ENCODE peak calls at places on chromosomes 6 and 20, in five cellular contexts. Z, G, P, O and V are unnamed samples. For H3K9me3, the result is how much of the 10 kb centered on the place peaks cover.

GRCh38 chr6:159842035-159842434 is 42.0 kb downstream of the PNLDC1 start:
- DNase-seq in O (no peak), Z (peak), P (no peak), G (no peak), V (no peak)

GRCh38 chr6:33935439-33936080 is 131.8 kb upstream of the MLN start:
- DNase-seq in Z (no peak), G (no peak), P (no peak), O (no peak), V (no peak)

GRCh38 chr6:79158856-79159516 is 75.5 kb downstream of the HMGN3 start:
- DNase-seq in O (no peak), P (no peak), Z (no peak), G (no peak), V (no peak)

GRCh38 chr20:3172933-3173581 is at the start of gene LZTS3:
- DNase-seq in Z (peak), G (peak), P (peak), O (peak), V (peak)

GRCh38 chr20:1909097-1909496 is 13.9 kb downstream of the SIRPA start:
- DNase-seq in G (no peak), Z (no peak), P (no peak), O (no peak), V (no peak)

GRCh38 chr20:57005146-57005933 is 261.1 kb downstream of the BMP7 start:
- DNase-seq in P (no peak), O (no peak), G (no peak), Z (no peak), V (no peak)

GRCh38 chr6:128560966-128561365 is 40.6 kb upstream of the PTPRK start:
- DNase-seq in Z (no peak), G (no peak), P (no peak), O (no peak), V (no peak)

GRCh38 chr6:17485946-17486345 is 92.6 kb downstream of the CAP2 start:
- DNase-seq in Z (no peak), P (no peak), G (no peak), O (no peak), V (no peak)

GRCh38 chr6:317068-317451 is 24.8 kb downstream of the DUSP22 start:
- DNase-seq in O (no peak), P (no peak), Z (no peak), G (no peak), V (peak)

GRCh38 chr6:132410840-132411239 is 9.6 kb upstream of the MOXD1 start:
- DNase-seq in P (no peak), O (no peak), Z (no peak), G (no peak), V (no peak)

GRCh38 chr20:38726849-38727601 is 2.7 kb downstream of the SLC32A1 start:
- DNase-seq in O (peak), P (no peak), Z (no peak), G (no peak), V (no peak)

GRCh38 chr6:32046450-32047083 is 8.4 kb downstream of the CYP21A2 start:
- DNase-seq in G (no peak), Z (no peak), P (peak), O (no peak), V (no peak)

GRCh38 chr6:33695451-33695855 is 16.0 kb downstream of the UQCC2 start:
- DNase-seq in Z (no peak), G (no peak), O (no peak), P (peak), V (no peak)

GRCh38 chr6:81023708-81024107 is 728.8 kb downstream of the TENT5A start:
- DNase-seq in G (no peak), Z (no peak), O (no peak), P (no peak), V (no peak)
- H3K9me3 ChIP-seq in G (under half), Z (under half), O (under half), P (under half), V (under half)

GRCh38 chr6:13743736-13744127 is 32.1 kb upstream of the RANBP9 start:
- DNase-seq in Z (no peak), G (no peak), P (no peak), O (no peak), V (no peak)
- H3K4me3 ChIP-seq in Z (no peak), G (no peak), P (no peak), O (no peak), V (no peak)

GRCh38 chr6:48123601-48124000 is 12.6 kb upstream of the PTCHD4 start:
- DNase-seq in G (no peak), P (no peak), O (no peak), Z (no peak), V (no peak)
- TF ChIP-seq CTCF in G (no peak), P (no peak), O (no peak), Z (no peak), V (no peak)

GRCh38 chr6:37967651-37968050 is 148.1 kb downstream of the ZFAND3 start:
- DNase-seq in G (no peak), P (no peak), O (no peak), Z (no peak), V (no peak)

GRCh38 chr6:37965964-37966676 is 146.6 kb downstream of the ZFAND3 start:
- DNase-seq in O (no peak), P (no peak), G (no peak), Z (no peak), V (no peak)

GRCh38 chr6:37971263-37971662 is 151.7 kb downstream of the ZFAND3 start:
- DNase-seq in Z (no peak), P (no peak), G (no peak), O (no peak), V (no peak)

GRCh38 chr6:37971711-37972410 is 152.3 kb downstream of the ZFAND3 start:
- DNase-seq in G (no peak), P (no peak), Z (no peak), O (no peak), V (no peak)

DNA sequence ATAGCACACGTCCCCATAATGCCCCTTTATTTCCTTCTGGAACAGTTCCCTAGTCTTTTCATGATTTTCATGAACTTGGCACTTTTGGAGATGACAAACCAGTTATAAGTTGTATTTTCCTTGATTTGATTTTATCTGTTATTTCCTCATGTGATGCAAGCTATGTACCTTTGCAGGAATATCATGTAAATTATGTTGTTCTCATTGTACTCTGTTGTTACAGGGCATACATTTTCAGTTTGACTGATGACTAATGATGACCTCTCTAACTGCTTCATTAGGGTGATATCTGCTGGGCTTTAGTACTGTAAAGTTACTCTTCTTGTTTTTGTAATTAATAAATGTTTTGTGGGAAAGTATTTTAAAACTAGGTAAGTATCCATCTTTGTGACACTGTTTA is 147.3 kb downstream of the ZFAND3 start:
- DNase-seq in O (no peak), Z (no peak), G (no peak), P (no peak), V (no peak)
- H3K9me3 ChIP-seq in O (under half), Z (under half), G (under half), P (under half), V (under half)

DNA sequence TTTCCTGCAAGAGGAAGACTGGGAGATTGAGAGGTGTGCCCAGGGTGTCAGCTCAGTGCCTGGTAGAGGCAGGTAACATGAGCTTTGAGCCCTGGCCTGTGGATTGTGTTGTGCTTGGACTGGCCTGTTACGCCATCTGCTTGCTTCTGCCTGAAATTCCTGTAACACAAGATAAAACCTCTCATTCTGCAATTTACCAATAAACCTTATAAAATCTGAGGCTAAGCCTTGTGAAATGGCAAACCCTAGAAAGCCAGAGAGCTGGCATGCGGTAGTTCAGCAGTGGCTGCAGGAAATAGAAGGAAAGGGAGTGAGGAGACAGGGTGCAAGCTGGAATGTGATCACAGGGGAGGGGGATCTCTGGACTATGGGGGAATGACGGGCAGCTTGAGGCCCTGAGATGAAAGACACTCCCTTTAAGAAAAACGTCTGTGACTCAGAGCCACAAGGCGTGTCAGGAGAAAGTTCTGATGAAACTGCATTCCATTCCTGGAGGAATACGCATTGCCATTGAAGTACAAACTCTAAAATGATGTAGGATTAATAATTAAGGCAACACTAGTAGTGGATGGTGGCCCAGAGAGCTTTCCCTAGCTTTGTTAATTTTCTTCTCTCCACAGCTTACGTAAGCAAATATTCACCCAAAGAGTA is 26.3 kb upstream of the TFAP2A start:
- DNase-seq in P (no peak), G (no peak), O (no peak), Z (peak), V (no peak)
- H3K4me3 ChIP-seq in P (no peak), G (no peak), O (no peak), Z (no peak), V (no peak)

GRCh38 chr20:62529916-62530642 is 54.3 kb upstream of the GATA5 start:
- DNase-seq in G (no peak), P (no peak), Z (no peak), O (no peak), V (no peak)
- TF ChIP-seq CTCF in G (no peak), P (no peak), Z (no peak), O (no peak), V (no peak)

GRCh38 chr6:168368063-168368835 is 48.7 kb upstream of the DACT2 start:
- DNase-seq in Z (no peak), O (no peak), P (peak), G (no peak), V (no peak)
- H3K9me3 ChIP-seq in Z (under half), O (under half), P (under half), G (under half), V (under half)

GRCh38 chr6:53752856-53753255 is 41.9 kb upstream of the LRRC1 start:
- DNase-seq in O (no peak), G (no peak), P (no peak), Z (no peak), V (no peak)
- H3K4me3 ChIP-seq in O (no peak), G (no peak), P (no peak), Z (no peak), V (no peak)

GRCh38 chr6:129853996-129854711 is 7.0 kb downstream of the TMEM244 start:
- DNase-seq in Z (no peak), O (no peak), G (no peak), P (no peak), V (no peak)
- TF ChIP-seq CTCF in Z (no peak), O (no peak), G (no peak), P (no peak), V (no peak)

GRCh38 chr20:60624066-60624465 is 628.0 kb upstream of the CDH4 start:
- DNase-seq in O (no peak), G (no peak), Z (no peak), P (no peak), V (no peak)
- H3K9me3 ChIP-seq in O (under half), G (under half), Z (under half), P (under half), V (under half)